ENCODE peak calls at places on chromosomes 12 and 14, in five cellular contexts. One of them, this sample, is unnamed.

GRCh38 chr14:36675581-36675980 is 13.9 kb downstream of the PAX9 start:
- DNase-seq in IMR-90: no peak
- DNase-seq in psoas muscle: no peak
- DNase-seq in left ventricle myocardium inferior: no peak
- DNase-seq in AG10803: no peak
- DNase-seq in this sample: no peak

GRCh38 chr14:24264298-24264697 is 1.3 kb upstream of the TGM1 start:
- DNase-seq in IMR-90: no peak
- DNase-seq in psoas muscle: no peak
- DNase-seq in left ventricle myocardium inferior: no peak
- DNase-seq in AG10803: no peak
- DNase-seq in this sample: no peak

GRCh38 chr14:21923820-21924219 is 250.2 kb upstream of the OR4E1 start:
- DNase-seq in IMR-90: no peak
- DNase-seq in psoas muscle: no peak
- DNase-seq in left ventricle myocardium inferior: no peak
- DNase-seq in AG10803: no peak
- DNase-seq in this sample: no peak

GRCh38 chr14:67532998-67533753 is at the start of gene PLEKHH1:
- DNase-seq in IMR-90: peak
- DNase-seq in psoas muscle: peak
- DNase-seq in left ventricle myocardium inferior: peak
- DNase-seq in AG10803: peak
- DNase-seq in this sample: no peak

GRCh38 chr12:28759334-28759733 is 389.7 kb upstream of the FAR2 start:
- DNase-seq in IMR-90: peak
- DNase-seq in psoas muscle: no peak
- DNase-seq in left ventricle myocardium inferior: no peak
- DNase-seq in AG10803: peak
- DNase-seq in this sample: no peak

GRCh38 chr12:30795660-30796507 is 41.1 kb upstream of the CAPRIN2 start:
- DNase-seq in IMR-90: peak
- DNase-seq in psoas muscle: peak
- DNase-seq in left ventricle myocardium inferior: peak
- DNase-seq in AG10803: peak
- DNase-seq in this sample: peak

GRCh38 chr12:80412343-80412953 is 31.6 kb upstream of the PTPRQ start:
- DNase-seq in IMR-90: peak
- DNase-seq in psoas muscle: no peak
- DNase-seq in left ventricle myocardium inferior: no peak
- DNase-seq in AG10803: peak
- DNase-seq in this sample: peak

GRCh38 chr12:46357438-46358324 is 14.9 kb downstream of the SLC38A2 start:
- DNase-seq in IMR-90: peak
- DNase-seq in psoas muscle: no peak
- DNase-seq in left ventricle myocardium inferior: no peak
- DNase-seq in AG10803: peak
- DNase-seq in this sample: no peak

GRCh38 chr12:98211914-98212695 is 303.3 kb upstream of the TMPO start:
- DNase-seq in IMR-90: no peak
- DNase-seq in psoas muscle: no peak
- DNase-seq in left ventricle myocardium inferior: no peak
- DNase-seq in AG10803: peak
- DNase-seq in this sample: no peak

GRCh38 chr12:1805441-1806081 is 14.8 kb upstream of the LRTM2 start:
- DNase-seq in IMR-90: no peak
- DNase-seq in psoas muscle: peak
- DNase-seq in left ventricle myocardium inferior: peak
- DNase-seq in AG10803: no peak
- DNase-seq in this sample: no peak

GRCh38 chr14:106606936-106607335 is 1080.6 kb downstream of the TMEM121 start:
- DNase-seq in IMR-90: no peak
- DNase-seq in psoas muscle: no peak
- DNase-seq in left ventricle myocardium inferior: no peak
- DNase-seq in AG10803: no peak
- DNase-seq in this sample: no peak

GRCh38 chr12:91746976-91747375 is 398.7 kb downstream of the BTG1 start:
- DNase-seq in IMR-90: no peak
- DNase-seq in psoas muscle: no peak
- DNase-seq in left ventricle myocardium inferior: no peak
- DNase-seq in AG10803: no peak
- DNase-seq in this sample: no peak

GRCh38 chr12:118029166-118029565 is 12.7 kb downstream of the RFC5 start:
- DNase-seq in IMR-90: no peak
- DNase-seq in psoas muscle: no peak
- DNase-seq in left ventricle myocardium inferior: no peak
- DNase-seq in AG10803: no peak
- DNase-seq in this sample: no peak

GRCh38 chr12:45268672-45269406 is 52.9 kb downstream of the ANO6 start:
- DNase-seq in IMR-90: peak
- DNase-seq in psoas muscle: peak
- DNase-seq in left ventricle myocardium inferior: peak
- DNase-seq in AG10803: peak
- DNase-seq in this sample: peak

GRCh38 chr14:101454229-101454628 is 107.1 kb upstream of the DIO3 start:
- DNase-seq in IMR-90: no peak
- DNase-seq in psoas muscle: no peak
- DNase-seq in left ventricle myocardium inferior: no peak
- DNase-seq in AG10803: no peak
- DNase-seq in this sample: no peak

GRCh38 chr12:14193623-14194022 is 171.9 kb upstream of the ATF7IP start:
- DNase-seq in IMR-90: no peak
- DNase-seq in psoas muscle: no peak
- DNase-seq in left ventricle myocardium inferior: no peak
- DNase-seq in AG10803: no peak
- DNase-seq in this sample: no peak

GRCh38 chr12:16324300-16324699 is 23.1 kb upstream of the MGST1 start:
- DNase-seq in IMR-90: no peak
- DNase-seq in psoas muscle: no peak
- DNase-seq in left ventricle myocardium inferior: no peak
- DNase-seq in AG10803: no peak
- DNase-seq in this sample: no peak

GRCh38 chr14:61623927-61624326 is 71.4 kb upstream of the HIF1A start:
- DNase-seq in IMR-90: peak
- DNase-seq in psoas muscle: no peak
- DNase-seq in left ventricle myocardium inferior: no peak
- DNase-seq in AG10803: no peak
- DNase-seq in this sample: no peak

GRCh38 chr12:92769124-92769901 is 66.5 kb downstream of the PLEKHG7 start:
- DNase-seq in IMR-90: no peak
- DNase-seq in psoas muscle: no peak
- DNase-seq in left ventricle myocardium inferior: no peak
- DNase-seq in AG10803: no peak
- DNase-seq in this sample: no peak

GRCh38 chr12:94336201-94336915 is 123.3 kb downstream of the CEP83 start:
- DNase-seq in IMR-90: peak
- DNase-seq in psoas muscle: no peak
- DNase-seq in left ventricle myocardium inferior: no peak
- DNase-seq in AG10803: peak
- DNase-seq in this sample: peak

GRCh38 chr12:90514325-90514724 is 440.7 kb downstream of the CCER1 start:
- DNase-seq in IMR-90: peak
- DNase-seq in psoas muscle: no peak
- DNase-seq in left ventricle myocardium inferior: no peak
- DNase-seq in AG10803: peak
- DNase-seq in this sample: no peak

GRCh38 chr14:69153848-69154208 is 909 bp upstream of the DCAF5 start:
- DNase-seq in IMR-90: no peak
- DNase-seq in psoas muscle: peak
- DNase-seq in left ventricle myocardium inferior: peak
- DNase-seq in AG10803: peak
- DNase-seq in this sample: no peak